ENCODE peak calls at places on chromosomes 2 and 18, in seven cellular contexts. X is GM12865, P is psoas muscle, F is tibial artery, K is uterus, J is foreskin keratinocyte, L is cardiac fibroblast. Q is an unnamed sample.

GRCh38 chr2:168181825-168182224 is 65.6 kb downstream of the STK39 start:
- DNase-seq in X (no peak), P (no peak), L (no peak), J (no peak), F (no peak), K (no peak), Q (no peak)

GRCh38 chr18:79508565-79509535 is 113.1 kb downstream of the NFATC1 start:
- DNase-seq in F (peak), J (no peak), L (no peak), X (no peak), K (peak), P (peak), Q (peak)

GRCh38 chr18:10744653-10745052 is 218.8 kb downstream of the NAPG start:
- DNase-seq in P (no peak), K (no peak), L (no peak), F (no peak), J (no peak), X (no peak), Q (no peak)

GRCh38 chr2:224027912-224028311 is 11.2 kb downstream of the SERPINE2 start:
- DNase-seq in K (no peak), X (no peak), P (no peak), L (no peak), F (no peak), J (no peak), Q (no peak)

GRCh38 chr2:240929364-240930095 is 23.4 kb downstream of the CROCC2 start:
- DNase-seq in J (no peak), X (no peak), P (peak), K (peak), F (no peak), L (no peak), Q (no peak)

GRCh38 chr2:15665067-15665942 is 73.6 kb downstream of the DDX1 start:
- DNase-seq in J (no peak), L (no peak), F (peak), X (no peak), K (no peak), P (no peak), Q (no peak)

GRCh38 chr2:121803503-121803902 is 48.1 kb downstream of the TSN start:
- DNase-seq in X (no peak), J (no peak), P (no peak), L (no peak), F (no peak), K (no peak), Q (no peak)

GRCh38 chr18:50720281-50720680 is 99.5 kb downstream of the MRO start:
- DNase-seq in F (no peak), J (peak), L (no peak), K (no peak), X (no peak), P (no peak), Q (no peak)

GRCh38 chr2:89833116-89833779 is 1141.8 kb downstream of the RPIA start:
- DNase-seq in P (no peak), J (no peak), L (no peak), X (no peak), F (no peak), K (no peak), Q (no peak)

GRCh38 chr2:154375625-154376020 is 322.9 kb upstream of the KCNJ3 start:
- DNase-seq in J (peak), F (no peak), L (peak), P (no peak), K (no peak), X (peak), Q (no peak)

GRCh38 chr2:174331731-174332606 is 2.8 kb upstream of the SP9 start:
- DNase-seq in P (no peak), K (no peak), J (no peak), F (no peak), X (no peak), L (no peak), Q (no peak)

GRCh38 chr2:226387499-226387942 is 412.1 kb downstream of the IRS1 start:
- DNase-seq in F (no peak), L (no peak), P (no peak), J (peak), X (no peak), K (no peak), Q (no peak)

GRCh38 chr2:98467082-98467536 is 22.5 kb downstream of the INPP4A start:
- DNase-seq in K (no peak), J (no peak), F (no peak), L (no peak), X (no peak), P (no peak), Q (no peak)

GRCh38 chr2:79040967-79041582 is 15.6 kb downstream of the REG3G start:
- DNase-seq in L (no peak), P (no peak), J (no peak), F (no peak), K (no peak), X (no peak), Q (no peak)

GRCh38 chr2:127961729-127962128 is 66.1 kb downstream of the SAP130 start:
- DNase-seq in X (no peak), L (no peak), F (no peak), K (no peak), P (no peak), J (no peak), Q (no peak)

GRCh38 chr2:109372614-109373013 is 241.2 kb downstream of the SEPTIN10 start:
- DNase-seq in X (no peak), F (no peak), K (no peak), J (no peak), L (no peak), P (no peak), Q (no peak)

GRCh38 chr2:75309596-75310290 is 110.4 kb upstream of the TACR1 start:
- DNase-seq in F (no peak), P (no peak), K (no peak), J (peak), X (no peak), L (peak), Q (no peak)

GRCh38 chr18:5103286-5103685 is 93.8 kb downstream of the AKAIN1 start:
- DNase-seq in X (no peak), P (no peak), K (no peak), L (no peak), J (no peak), F (no peak), Q (no peak)

GRCh38 chr2:180980185-180980942 is at the start of gene UBE2E3:
- DNase-seq in K (peak), J (peak), P (peak), L (peak), F (peak), X (peak), Q (peak)

GRCh38 chr2:223519471-223519870 is 82.7 kb downstream of the SCG2 start:
- DNase-seq in X (no peak), L (no peak), P (no peak), J (no peak), K (no peak), F (no peak), Q (no peak)

GRCh38 chr2:72579595-72580180 is 246.1 kb downstream of the EXOC6B start:
- DNase-seq in K (no peak), J (peak), P (no peak), X (peak), F (no peak), L (peak), Q (no peak)

GRCh38 chr2:197502201-197502600 is 2.0 kb downstream of the HSPE1 start:
- DNase-seq in F (no peak), K (no peak), P (no peak), L (no peak), X (no peak), J (no peak), Q (no peak)

GRCh38 chr2:71672011-71672639 is 218.8 kb downstream of the DYSF start:
- DNase-seq in F (peak), L (no peak), K (no peak), P (no peak), X (no peak), J (no peak), Q (peak)

GRCh38 chr18:77161954-77162353 is 29.4 kb upstream of the MBP start:
- DNase-seq in F (no peak), P (no peak), X (no peak), J (peak), L (no peak), K (no peak), Q (no peak)

GRCh38 chr18:3391704-3392466 is 58.1 kb upstream of the TGIF1 start:
- DNase-seq in P (no peak), X (no peak), L (no peak), J (no peak), F (no peak), K (no peak), Q (no peak)

GRCh38 chr2:9782197-9782719 is 61.0 kb upstream of the TAF1B start:
- DNase-seq in F (peak), J (peak), P (no peak), K (no peak), L (no peak), X (peak), Q (peak)

GRCh38 chr18:77016133-77016839 is 116.3 kb downstream of the MBP start:
- DNase-seq in F (no peak), L (no peak), J (no peak), P (no peak), X (no peak), K (no peak), Q (no peak)

GRCh38 chr2:45851576-45852304 is 200.3 kb downstream of the PRKCE start:
- DNase-seq in L (peak), P (no peak), J (peak), X (no peak), K (no peak), F (no peak), Q (no peak)

GRCh38 chr2:165795011-165795410 is 964 bp upstream of the GALNT3 start:
- DNase-seq in F (no peak), J (no peak), P (no peak), L (peak), X (peak), K (no peak), Q (no peak)

GRCh38 chr18:77433076-77433475 is 183.4 kb downstream of the GALR1 start:
- DNase-seq in L (no peak), X (no peak), K (no peak), J (no peak), P (no peak), F (no peak), Q (no peak)

GRCh38 chr2:236180831-236181453 is 12.8 kb upstream of the GBX2 start:
- DNase-seq in X (peak), F (peak), P (no peak), K (no peak), L (peak), J (peak), Q (peak)

DNA sequence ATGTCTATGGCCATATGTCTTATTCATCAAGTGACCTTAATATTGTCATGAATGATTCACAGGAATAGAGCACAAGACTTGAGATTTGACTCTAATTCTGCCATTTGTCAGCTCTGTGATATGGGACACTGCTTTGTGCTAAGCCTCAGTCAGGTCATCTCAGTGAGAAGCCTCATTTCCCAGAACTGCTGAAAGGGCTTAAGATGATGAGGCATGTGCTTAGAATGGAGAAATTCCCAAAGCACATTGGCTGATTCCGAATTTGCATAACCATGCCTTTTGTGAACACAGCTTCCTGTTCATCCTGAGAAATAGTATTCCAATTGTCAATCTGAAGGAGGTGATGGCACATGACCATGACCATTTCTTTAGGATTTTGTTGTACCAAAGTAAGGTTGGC is 218.1 kb downstream of the ALK start:
- DNase-seq in K (no peak), X (no peak), J (peak), P (no peak), L (no peak), F (no peak), Q (no peak)
- TF ChIP-seq CTCF in K (no peak), X (no peak), J (no peak), P (no peak), L (no peak), F (no peak), Q (no peak)

GRCh38 chr2:40499437-40499836 is 47.5 kb upstream of the SLC8A1 start:
- DNase-seq in J (no peak), X (no peak), K (no peak), L (no peak), P (no peak), F (no peak), Q (no peak)

GRCh38 chr2:40497251-40497859 is 45.5 kb upstream of the SLC8A1 start:
- DNase-seq in X (no peak), F (no peak), J (no peak), K (no peak), P (no peak), L (peak), Q (no peak)
- TF ChIP-seq CTCF in X (no peak), F (no peak), J (no peak), K (no peak), P (no peak), L (peak), Q (no peak)

GRCh38 chr2:232658217-232658785 is 24.9 kb downstream of the EFHD1 start:
- DNase-seq in K (no peak), P (no peak), L (no peak), X (peak), F (no peak), J (no peak), Q (no peak)
- TF ChIP-seq CTCF in K (no peak), P (peak), L (no peak), X (peak), F (no peak), J (peak), Q (no peak)

GRCh38 chr2:218399391-218400166 is at the start of gene CTDSP1:
- DNase-seq in L (peak), J (peak), F (peak), P (peak), X (peak), K (peak), Q (peak)
- TF ChIP-seq CTCF in L (no peak), J (peak), F (no peak), P (no peak), X (no peak), K (no peak), Q (peak)

DNA sequence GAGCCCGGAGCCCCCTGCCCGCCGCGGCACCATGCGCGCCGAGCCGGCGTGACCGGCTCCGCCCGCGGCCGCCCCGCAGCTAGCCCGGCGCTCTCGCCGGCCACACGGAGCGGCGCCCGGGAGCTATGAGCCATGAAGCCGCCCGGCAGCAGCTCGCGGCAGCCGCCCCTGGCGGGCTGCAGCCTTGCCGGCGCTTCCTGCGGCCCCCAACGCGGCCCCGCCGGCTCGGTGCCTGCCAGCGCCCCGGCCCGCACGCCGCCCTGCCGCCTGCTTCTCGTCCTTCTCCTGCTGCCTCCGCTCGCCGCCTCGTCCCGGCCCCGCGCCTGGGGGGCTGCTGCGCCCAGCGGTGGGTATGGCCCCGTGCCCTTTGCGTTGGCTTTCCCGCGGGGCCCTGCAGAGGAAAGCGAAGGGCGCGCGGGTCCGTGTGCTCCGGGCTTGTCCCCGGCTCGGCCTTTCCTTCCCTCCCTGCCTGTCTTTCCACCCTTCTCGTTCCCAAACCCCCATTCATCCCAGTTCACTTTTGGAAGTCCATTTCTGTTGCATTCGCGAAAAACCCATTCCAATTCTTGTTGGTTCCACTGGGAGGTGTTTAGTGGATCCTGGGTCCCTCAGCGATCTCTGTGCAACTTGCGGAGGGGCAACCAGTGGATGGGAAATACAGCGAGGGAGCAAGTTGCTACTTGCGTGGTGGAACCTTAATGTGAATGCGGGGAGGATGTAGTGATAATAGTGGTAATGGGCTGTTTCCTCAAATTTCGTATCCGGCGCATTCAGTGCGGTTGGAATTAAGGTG is 599 bp downstream of the ADAM23 start:
- DNase-seq in L (no peak), P (peak), K (no peak), J (no peak), X (peak), F (no peak), Q (peak)
- TF ChIP-seq CTCF in L (no peak), P (peak), K (no peak), J (no peak), X (no peak), F (no peak), Q (no peak)

DNA sequence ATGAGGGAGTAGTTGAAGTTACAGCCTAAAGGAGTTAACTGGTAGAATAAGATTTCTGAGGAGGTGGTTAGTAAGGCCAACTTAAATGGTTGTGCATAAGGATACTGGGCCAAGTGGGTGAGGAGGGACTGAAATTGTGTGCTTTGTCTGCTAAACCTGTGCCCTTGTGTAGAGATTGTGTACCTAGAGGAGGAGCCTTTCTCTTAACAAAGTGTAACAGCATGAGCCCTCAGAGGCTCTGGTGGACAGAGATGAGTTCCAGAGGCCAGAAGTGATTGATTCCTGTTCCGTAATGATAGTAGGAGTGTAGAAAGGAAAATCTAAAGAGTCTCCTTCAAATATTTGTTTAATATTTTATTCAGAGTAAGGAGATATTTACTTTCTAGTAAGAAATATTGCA is 42.9 kb downstream of the OTX1 start:
- DNase-seq in F (no peak), P (no peak), L (no peak), X (no peak), K (no peak), J (no peak), Q (no peak)
- TF ChIP-seq CTCF in F (no peak), P (no peak), L (no peak), X (no peak), K (no peak), J (no peak), Q (no peak)